ENCODE peak calls at places on chromosomes 7 and 10, in seven cellular contexts. One of them, this sample, is unnamed.

GRCh38 chr7:107854989-107855388 is 36.0 kb upstream of the DLD start:
- DNase-seq in B cell: no peak
- DNase-seq in AG09319: no peak
- DNase-seq in endothelial cell: no peak
- DNase-seq in MM.1S: no peak
- DNase-seq in RWPE1: no peak
- DNase-seq in PC-9: no peak
- DNase-seq in this sample: no peak

GRCh38 chr7:30796105-30796869 is 25.1 kb downstream of the MINDY4 start:
- DNase-seq in AG09319: no peak
- DNase-seq in MM.1S: peak; percentile 31
- DNase-seq in endothelial cell: no peak
- DNase-seq in B cell: no peak
- DNase-seq in RWPE1: peak; percentile 43
- DNase-seq in PC-9: peak; percentile 64
- DNase-seq in this sample: no peak

GRCh38 chr10:34809796-34810195 is 5.3 kb downstream of the PARD3 start:
- DNase-seq in RWPE1: no peak
- DNase-seq in AG09319: no peak
- DNase-seq in PC-9: no peak
- DNase-seq in endothelial cell: no peak
- DNase-seq in B cell: no peak
- DNase-seq in MM.1S: no peak
- DNase-seq in this sample: no peak

GRCh38 chr7:131606346-131607290 is 50.2 kb upstream of the PODXL start:
- DNase-seq in endothelial cell: no peak
- DNase-seq in MM.1S: no peak
- DNase-seq in PC-9: peak; percentile 89
- DNase-seq in B cell: no peak
- DNase-seq in RWPE1: no peak
- DNase-seq in AG09319: no peak
- DNase-seq in this sample: no peak

GRCh38 chr10:23088609-23089008 is 6.8 kb upstream of the MSRB2 start:
- DNase-seq in AG09319: no peak
- DNase-seq in endothelial cell: no peak
- DNase-seq in B cell: no peak
- DNase-seq in MM.1S: no peak
- DNase-seq in PC-9: no peak
- DNase-seq in RWPE1: no peak
- DNase-seq in this sample: no peak

GRCh38 chr7:92722541-92722940 is 113.8 kb downstream of the CDK6 start:
- DNase-seq in B cell: no peak
- DNase-seq in RWPE1: no peak
- DNase-seq in AG09319: no peak
- DNase-seq in endothelial cell: no peak
- DNase-seq in MM.1S: no peak
- DNase-seq in PC-9: no peak
- DNase-seq in this sample: no peak

GRCh38 chr10:13470270-13470669 is 58.5 kb downstream of the BEND7 start:
- DNase-seq in AG09319: no peak
- DNase-seq in B cell: no peak
- DNase-seq in MM.1S: no peak
- DNase-seq in RWPE1: no peak
- DNase-seq in PC-9: no peak
- DNase-seq in endothelial cell: no peak
- DNase-seq in this sample: no peak

GRCh38 chr7:98170944-98171343 is 40.3 kb upstream of the BHLHA15 start:
- DNase-seq in AG09319: no peak
- DNase-seq in B cell: no peak
- DNase-seq in endothelial cell: no peak
- DNase-seq in RWPE1: no peak
- DNase-seq in PC-9: no peak
- DNase-seq in MM.1S: no peak
- DNase-seq in this sample: no peak

GRCh38 chr7:158227258-158227657 is 360.4 kb downstream of the PTPRN2 start:
- DNase-seq in AG09319: no peak
- DNase-seq in endothelial cell: no peak
- DNase-seq in PC-9: no peak
- DNase-seq in B cell: no peak
- DNase-seq in MM.1S: no peak
- DNase-seq in RWPE1: no peak
- DNase-seq in this sample: no peak

GRCh38 chr7:74581916-74582440 is 75.5 kb upstream of the GTF2I start:
- DNase-seq in RWPE1: peak; percentile 41
- DNase-seq in MM.1S: no peak
- DNase-seq in PC-9: peak; percentile 94
- DNase-seq in endothelial cell: no peak
- DNase-seq in AG09319: no peak
- DNase-seq in B cell: no peak
- DNase-seq in this sample: no peak

GRCh38 chr7:20299145-20299544 is 31.6 kb upstream of the ITGB8 start:
- DNase-seq in MM.1S: no peak
- DNase-seq in RWPE1: no peak
- DNase-seq in B cell: no peak
- DNase-seq in AG09319: no peak
- DNase-seq in endothelial cell: no peak
- DNase-seq in PC-9: no peak
- DNase-seq in this sample: no peak

GRCh38 chr7:158320328-158320727 is 267.3 kb downstream of the PTPRN2 start:
- DNase-seq in AG09319: no peak
- DNase-seq in RWPE1: no peak
- DNase-seq in PC-9: no peak
- DNase-seq in B cell: no peak
- DNase-seq in endothelial cell: no peak
- DNase-seq in MM.1S: no peak
- DNase-seq in this sample: no peak

GRCh38 chr10:46216003-46216634 is 70.7 kb upstream of the ANTXRL start:
- DNase-seq in B cell: peak; percentile 1
- DNase-seq in RWPE1: no peak
- DNase-seq in MM.1S: no peak
- DNase-seq in PC-9: no peak
- DNase-seq in AG09319: no peak
- DNase-seq in endothelial cell: no peak
- DNase-seq in this sample: peak; percentile 27

GRCh38 chr10:15265558-15265957 is 97.1 kb upstream of the NMT2 start:
- DNase-seq in MM.1S: no peak
- DNase-seq in RWPE1: no peak
- DNase-seq in B cell: no peak
- DNase-seq in PC-9: no peak
- DNase-seq in endothelial cell: no peak
- DNase-seq in AG09319: no peak
- DNase-seq in this sample: no peak

GRCh38 chr10:132402781-132403241 is 5.8 kb downstream of the PWWP2B start:
- DNase-seq in endothelial cell: no peak
- DNase-seq in AG09319: no peak
- DNase-seq in B cell: no peak
- DNase-seq in PC-9: no peak
- DNase-seq in RWPE1: no peak
- DNase-seq in MM.1S: no peak
- DNase-seq in this sample: no peak

GRCh38 chr10:101897633-101898032 is 54.0 kb upstream of the KCNIP2 start:
- DNase-seq in B cell: no peak
- DNase-seq in endothelial cell: no peak
- DNase-seq in RWPE1: peak; percentile 34
- DNase-seq in MM.1S: no peak
- DNase-seq in PC-9: no peak
- DNase-seq in AG09319: no peak
- DNase-seq in this sample: no peak

GRCh38 chr7:30920584-30921539 is 9.2 kb downstream of the AQP1 start:
- DNase-seq in B cell: no peak
- DNase-seq in PC-9: no peak
- DNase-seq in RWPE1: peak; percentile 41
- DNase-seq in MM.1S: no peak
- DNase-seq in endothelial cell: no peak
- DNase-seq in AG09319: no peak
- DNase-seq in this sample: no peak

GRCh38 chr7:154777023-154777422 is 225.9 kb downstream of the PAXIP1 start:
- DNase-seq in MM.1S: no peak
- DNase-seq in endothelial cell: no peak
- DNase-seq in RWPE1: peak; percentile 61
- DNase-seq in B cell: no peak
- DNase-seq in PC-9: no peak
- DNase-seq in AG09319: no peak
- DNase-seq in this sample: no peak

GRCh38 chr10:3354171-3354570 is 181.6 kb upstream of the PITRM1 start:
- DNase-seq in PC-9: no peak
- DNase-seq in B cell: no peak
- DNase-seq in RWPE1: no peak
- DNase-seq in endothelial cell: no peak
- DNase-seq in MM.1S: no peak
- DNase-seq in AG09319: no peak
- DNase-seq in this sample: no peak

GRCh38 chr10:3935141-3935540 is 150.1 kb upstream of the KLF6 start:
- DNase-seq in MM.1S: peak; percentile 67
- DNase-seq in RWPE1: peak; percentile 58
- DNase-seq in endothelial cell: no peak
- DNase-seq in AG09319: no peak
- DNase-seq in B cell: peak; percentile 82
- DNase-seq in PC-9: no peak
- DNase-seq in this sample: peak; percentile 91

GRCh38 chr10:103238506-103239252 is 7.0 kb upstream of the RPEL1 start:
- DNase-seq in MM.1S: no peak
- DNase-seq in RWPE1: peak; percentile 51
- DNase-seq in PC-9: peak; percentile 96
- DNase-seq in AG09319: peak; percentile 36
- DNase-seq in endothelial cell: no peak
- DNase-seq in B cell: no peak
- DNase-seq in this sample: no peak

GRCh38 chr10:7533657-7534479 is 123.0 kb upstream of the SFMBT2 start:
- DNase-seq in PC-9: no peak
- DNase-seq in MM.1S: no peak
- DNase-seq in B cell: no peak
- DNase-seq in AG09319: no peak
- DNase-seq in RWPE1: no peak
- DNase-seq in endothelial cell: no peak
- DNase-seq in this sample: no peak

GRCh38 chr7:149415391-149416068 is 45.3 kb downstream of the ZNF777 start:
- DNase-seq in endothelial cell: no peak
- DNase-seq in RWPE1: no peak
- DNase-seq in MM.1S: no peak
- DNase-seq in PC-9: no peak
- DNase-seq in B cell: no peak
- DNase-seq in AG09319: no peak
- DNase-seq in this sample: no peak

GRCh38 chr7:26685636-26686035 is 178.8 kb downstream of the SKAP2 start:
- DNase-seq in B cell: no peak
- DNase-seq in AG09319: no peak
- DNase-seq in RWPE1: no peak
- DNase-seq in endothelial cell: no peak
- DNase-seq in MM.1S: no peak
- DNase-seq in PC-9: no peak
- DNase-seq in this sample: no peak

GRCh38 chr10:58641095-58641531 is 128.4 kb downstream of the BICC1 start:
- DNase-seq in PC-9: no peak
- DNase-seq in MM.1S: no peak
- DNase-seq in RWPE1: peak; percentile 28
- DNase-seq in B cell: no peak
- DNase-seq in AG09319: peak; percentile 96
- DNase-seq in endothelial cell: no peak
- DNase-seq in this sample: no peak

DNA sequence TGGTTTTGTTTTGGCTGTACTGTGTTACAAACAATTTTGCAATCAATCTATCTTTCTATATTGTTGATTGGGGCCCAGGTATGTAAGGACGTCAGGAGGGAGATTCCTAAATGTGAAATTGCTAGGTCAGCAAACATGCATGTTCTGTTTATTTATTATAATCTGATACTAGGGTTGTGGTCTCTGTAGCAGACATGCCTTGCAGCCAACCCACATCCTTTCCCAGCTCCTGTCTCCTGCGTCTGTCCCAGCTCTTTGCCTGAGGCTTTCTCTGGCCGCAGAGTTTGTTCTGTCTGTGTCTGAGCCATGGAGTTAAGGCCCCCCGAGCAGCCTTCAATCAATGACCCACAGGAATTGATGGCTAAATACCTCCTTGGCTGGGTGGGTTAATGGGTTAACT is 124.0 kb upstream of the ZEB1 start:
- DNase-seq in RWPE1: no peak
- DNase-seq in AG09319: no peak
- DNase-seq in MM.1S: no peak
- DNase-seq in endothelial cell: no peak
- DNase-seq in PC-9: no peak
- DNase-seq in B cell: no peak
- DNase-seq in this sample: no peak
- TF ChIP-seq CTCF in RWPE1: no peak
- TF ChIP-seq CTCF in AG09319: no peak
- TF ChIP-seq CTCF in MM.1S: no peak
- TF ChIP-seq CTCF in endothelial cell: no peak
- TF ChIP-seq CTCF in PC-9: no peak
- TF ChIP-seq CTCF in B cell: no peak
- TF ChIP-seq CTCF in this sample: no peak

DNA sequence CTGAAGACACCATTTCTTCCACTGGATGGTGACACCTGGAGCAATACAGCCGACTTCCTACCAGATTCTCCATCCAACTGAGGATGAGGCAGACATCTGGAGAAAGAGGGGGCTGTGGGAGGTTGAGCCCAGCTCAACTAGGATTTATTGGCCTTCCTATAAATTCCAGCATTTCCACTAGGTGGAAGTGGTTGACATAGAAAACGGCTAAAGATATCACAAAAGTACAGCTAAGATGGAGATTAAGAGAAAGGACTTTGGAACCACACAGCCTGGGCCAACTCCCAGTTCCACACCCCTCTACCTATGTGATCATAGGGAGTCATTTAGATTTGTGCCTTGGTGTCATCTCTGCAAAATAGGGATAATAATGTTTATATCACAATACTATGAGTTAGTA is 61.3 kb upstream of the CAV2 start:
- DNase-seq in PC-9: no peak
- DNase-seq in B cell: no peak
- DNase-seq in endothelial cell: no peak
- DNase-seq in AG09319: no peak
- DNase-seq in MM.1S: no peak
- DNase-seq in RWPE1: no peak
- DNase-seq in this sample: no peak
- TF ChIP-seq CTCF in PC-9: no peak
- TF ChIP-seq CTCF in B cell: no peak
- TF ChIP-seq CTCF in endothelial cell: no peak
- TF ChIP-seq CTCF in AG09319: peak; percentile 24
- TF ChIP-seq CTCF in MM.1S: no peak
- TF ChIP-seq CTCF in RWPE1: peak; percentile 19
- TF ChIP-seq CTCF in this sample: no peak

GRCh38 chr7:85475476-85475875 is 288.6 kb upstream of the SEMA3D start:
- DNase-seq in MM.1S: no peak
- DNase-seq in RWPE1: no peak
- DNase-seq in endothelial cell: no peak
- DNase-seq in B cell: no peak
- DNase-seq in PC-9: no peak
- DNase-seq in AG09319: no peak
- DNase-seq in this sample: no peak
- TF ChIP-seq CTCF in MM.1S: no peak
- TF ChIP-seq CTCF in RWPE1: no peak
- TF ChIP-seq CTCF in endothelial cell: no peak
- TF ChIP-seq CTCF in B cell: no peak
- TF ChIP-seq CTCF in PC-9: no peak
- TF ChIP-seq CTCF in AG09319: no peak
- TF ChIP-seq CTCF in this sample: no peak

DNA sequence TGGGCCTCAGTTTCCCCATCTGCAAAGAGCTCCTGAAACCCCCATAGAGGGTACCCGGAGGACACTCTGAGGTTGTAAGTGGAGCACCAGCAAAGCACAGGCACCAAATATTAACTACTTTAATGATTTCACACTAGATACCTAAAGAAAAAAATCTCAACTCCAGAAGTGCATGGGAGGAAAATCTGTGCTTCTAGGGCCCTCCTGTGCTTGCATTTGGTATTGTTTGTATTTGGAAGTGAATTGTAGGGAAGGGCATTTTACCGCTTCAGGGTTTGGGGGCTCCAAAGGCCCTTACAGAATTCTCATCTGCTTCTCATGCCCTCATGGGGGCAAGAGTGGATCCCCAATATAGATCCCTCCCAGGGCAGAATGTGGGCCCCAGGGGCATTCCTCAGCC is 22.4 kb upstream of the DRGX start:
- DNase-seq in endothelial cell: no peak
- DNase-seq in B cell: no peak
- DNase-seq in MM.1S: no peak
- DNase-seq in PC-9: no peak
- DNase-seq in AG09319: no peak
- DNase-seq in RWPE1: no peak
- DNase-seq in this sample: no peak
- TF ChIP-seq CTCF in endothelial cell: no peak
- TF ChIP-seq CTCF in B cell: no peak
- TF ChIP-seq CTCF in MM.1S: no peak
- TF ChIP-seq CTCF in PC-9: peak; percentile 47
- TF ChIP-seq CTCF in AG09319: no peak
- TF ChIP-seq CTCF in RWPE1: no peak
- TF ChIP-seq CTCF in this sample: no peak